ENCODE peak calls at places on chromosomes 7 and 10, in seven cellular contexts. W is psoas muscle; G is body of pancreas; K is gastrocnemius medialis; R is CD8-positive, alpha-beta T cell; J is MM.1S; M is heart left ventricle. Y is an unnamed sample.

GRCh38 chr10:124061030-124061429 is 32.4 kb downstream of the CHST15 start:
- DNase-seq in W (no peak), G (no peak), K (no peak), R (no peak), J (no peak), M (no peak), Y (no peak)

GRCh38 chr10:97474918-97475317 is 23.3 kb downstream of the MMS19 start:
- DNase-seq in W (no peak), G (no peak), K (no peak), R (no peak), J (no peak), M (no peak), Y (no peak)

GRCh38 chr7:101985646-101986199 is 168.3 kb downstream of the CUX1 start:
- DNase-seq in W (no peak), G (no peak), K (no peak), R (no peak), J (no peak), M (no peak), Y (no peak)

GRCh38 chr7:51459809-51460208 is 143.2 kb upstream of the COBL start:
- DNase-seq in W (no peak), G (no peak), K (no peak), R (no peak), J (no peak), M (no peak), Y (no peak)

GRCh38 chr10:129784891-129785290 is 179.2 kb downstream of the EBF3 start:
- DNase-seq in W (no peak), G (no peak), K (no peak), R (no peak), J (no peak), M (no peak), Y (no peak)

GRCh38 chr10:32938554-32939061 is 19.4 kb downstream of the ITGB1 start:
- DNase-seq in W (peak; percentile 61), G (peak; percentile 42), K (peak; percentile 49), R (no peak), J (no peak), M (peak; percentile 34), Y (no peak)

GRCh38 chr10:69994262-69994661 is 58.4 kb upstream of the MACROH2A2 start:
- DNase-seq in W (no peak), G (peak; percentile 54), K (peak; percentile 49), R (no peak), J (peak; percentile 53), M (peak; percentile 42), Y (no peak)

GRCh38 chr10:70528726-70529362 is 50.3 kb downstream of the PALD1 start:
- DNase-seq in W (no peak), G (peak; percentile 16), K (no peak), R (no peak), J (no peak), M (no peak), Y (no peak)

GRCh38 chr7:66344166-66344565 is 139.0 kb downstream of the TPST1 start:
- DNase-seq in W (no peak), G (no peak), K (no peak), R (no peak), J (no peak), M (no peak), Y (no peak)

GRCh38 chr10:132445516-132446194 is 48.7 kb downstream of the PWWP2B start:
- DNase-seq in W (no peak), G (no peak), K (no peak), R (no peak), J (no peak), M (no peak), Y (no peak)

GRCh38 chr10:3828404-3829192 is 43.6 kb upstream of the KLF6 start:
- DNase-seq in W (no peak), G (peak; percentile 27), K (no peak), R (no peak), J (peak; percentile 85), M (peak; percentile 46), Y (no peak)

GRCh38 chr10:59880976-59881510 is 25.3 kb downstream of the CCDC6 start:
- DNase-seq in W (no peak), G (no peak), K (no peak), R (peak; percentile 56), J (no peak), M (no peak), Y (no peak)

GRCh38 chr7:131657881-131658280 is 101.5 kb upstream of the PODXL start:
- DNase-seq in W (peak; percentile 9), G (no peak), K (no peak), R (no peak), J (no peak), M (peak; percentile 42), Y (no peak)

DNA sequence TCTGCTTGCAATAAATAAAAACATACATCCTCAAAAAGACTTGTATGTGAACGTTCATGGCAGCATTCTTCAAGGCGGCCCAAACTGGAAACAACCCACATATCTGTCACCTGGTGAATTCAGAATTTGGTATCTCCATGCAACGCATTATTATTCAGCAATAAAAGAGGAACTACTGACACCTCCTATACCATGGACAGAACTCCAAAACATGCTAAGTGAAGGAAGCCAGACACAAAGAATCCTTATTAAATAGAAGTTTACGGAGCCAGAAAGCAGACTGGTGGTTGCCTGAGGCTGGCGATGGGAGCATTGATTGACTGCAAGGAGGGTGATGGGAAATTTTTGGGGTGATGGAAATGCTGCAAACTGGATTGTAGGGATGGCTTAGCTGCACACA is 530.8 kb upstream of the DPP6 start:
- DNase-seq in W (no peak), G (no peak), K (no peak), R (no peak), J (no peak), M (no peak), Y (no peak)
- H3K9me3 ChIP-seq in W (no peaks in the 10 kb centered on the region), G (no peaks in the 10 kb centered on the region), K (no peaks in the 10 kb centered on the region), R (no peaks in the 10 kb centered on the region), J (no peaks in the 10 kb centered on the region), M (no peaks in the 10 kb centered on the region), Y (no peaks in the 10 kb centered on the region)

GRCh38 chr7:158255558-158255957 is 332.1 kb downstream of the PTPRN2 start:
- DNase-seq in W (peak; percentile 6), G (no peak), K (no peak), R (no peak), J (no peak), M (no peak), Y (no peak)
- H3K9me3 ChIP-seq in W (no peaks in the 10 kb centered on the region), G (no peaks in the 10 kb centered on the region), K (no peaks in the 10 kb centered on the region), R (no peaks in the 10 kb centered on the region), J (no peaks in the 10 kb centered on the region), M (no peaks in the 10 kb centered on the region), Y (no peaks in the 10 kb centered on the region)

GRCh38 chr7:69019437-69019836 is 578.8 kb upstream of the AUTS2 start:
- DNase-seq in W (no peak), G (no peak), K (no peak), R (no peak), J (no peak), M (no peak), Y (no peak)

GRCh38 chr7:69025249-69025648 is 573.0 kb upstream of the AUTS2 start:
- DNase-seq in W (no peak), G (no peak), K (no peak), R (no peak), J (no peak), M (no peak), Y (no peak)
- H3K9me3 ChIP-seq in W (no peaks in the 10 kb centered on the region), G (no peaks in the 10 kb centered on the region), K (no peaks in the 10 kb centered on the region), R (no peaks in the 10 kb centered on the region), J (no peaks in the 10 kb centered on the region), M (no peaks in the 10 kb centered on the region), Y (no peaks in the 10 kb centered on the region)

GRCh38 chr10:46308113-46308415 is 21.3 kb downstream of the ANTXRL start:
- DNase-seq in W (no peak), G (no peak), K (no peak), R (no peak), J (no peak), M (no peak), Y (no peak)
- H3K9me3 ChIP-seq in W (no peaks in the 10 kb centered on the region), G (no peaks in the 10 kb centered on the region), K (no peaks in the 10 kb centered on the region), R (no peaks in the 10 kb centered on the region), J (no peaks in the 10 kb centered on the region), M (no peaks in the 10 kb centered on the region), Y (no peaks in the 10 kb centered on the region)

Y was measured in T-helper 17 cell.